ENCODE peak calls at places on chromosomes 12 and 14, in five cellular contexts. E is stomach, Y is ovary, U is osteoblast, N is uterus. X is an unnamed sample. For H3K4me1, the result is how much of the 10 kb centered on the place peaks cover.

GRCh38 chr12:52225752-52226151 is 7.3 kb upstream of the KRT7 start:
- DNase-seq in E (no peak), Y (no peak), U (no peak), N (no peak), X (peak)

GRCh38 chr14:33555710-33556350 is 395.0 kb downstream of the EGLN3 start:
- DNase-seq in E (no peak), Y (no peak), U (no peak), N (no peak), X (no peak)

GRCh38 chr12:76113800-76114757 is 29.6 kb upstream of the NAP1L1 start:
- DNase-seq in E (no peak), Y (no peak), U (peak), N (no peak), X (no peak)

GRCh38 chr14:86296173-86296572 is 766.2 kb downstream of the FLRT2 start:
- DNase-seq in E (no peak), Y (no peak), U (no peak), N (no peak), X (no peak)

GRCh38 chr12:69097619-69098368 is 141.6 kb upstream of the CPSF6 start:
- DNase-seq in E (no peak), Y (no peak), U (no peak), N (no peak), X (no peak)

GRCh38 chr12:32032205-32032810 is 73.1 kb downstream of the RESF1 start:
- DNase-seq in E (no peak), Y (no peak), U (no peak), N (no peak), X (no peak)

GRCh38 chr14:68786491-68787234 is 6.2 kb downstream of the ZFP36L1 start:
- DNase-seq in E (peak), Y (peak), U (peak), N (no peak), X (no peak)

GRCh38 chr12:64655141-64655540 is 44.8 kb downstream of the RASSF3 start:
- DNase-seq in E (no peak), Y (no peak), U (no peak), N (no peak), X (no peak)

GRCh38 chr12:93453633-93454032 is 11.9 kb upstream of the UBE2N start:
- DNase-seq in E (no peak), Y (no peak), U (peak), N (no peak), X (no peak)

GRCh38 chr12:111570090-111570961 is 28.8 kb downstream of the ATXN2 start:
- DNase-seq in E (no peak), Y (no peak), U (peak), N (no peak), X (no peak)

GRCh38 chr14:39841088-39841487 is 408.9 kb upstream of the FBXO33 start:
- DNase-seq in E (no peak), Y (no peak), U (peak), N (no peak), X (no peak)

GRCh38 chr12:65605019-65605418 is 219.3 kb upstream of the HMGA2 start:
- DNase-seq in E (no peak), Y (no peak), U (no peak), N (no peak), X (no peak)

GRCh38 chr14:57871487-57872080 is 5.7 kb upstream of the SLC35F4 start:
- DNase-seq in E (no peak), Y (no peak), U (peak), N (no peak), X (no peak)

GRCh38 chr14:72941286-72941985 is 15.2 kb downstream of the DCAF4 start:
- DNase-seq in E (no peak), Y (no peak), U (no peak), N (no peak), X (no peak)

GRCh38 chr14:88559852-88560251 is 3.0 kb upstream of the ZC3H14 start:
- DNase-seq in E (no peak), Y (no peak), U (peak), N (no peak), X (no peak)

GRCh38 chr14:55711171-55711811 is 131.3 kb downstream of the KTN1 start:
- DNase-seq in E (no peak), Y (no peak), U (no peak), N (no peak), X (no peak)

GRCh38 chr14:82872494-82872893 is 1338.8 kb upstream of the SEL1L start:
- DNase-seq in E (no peak), Y (no peak), U (no peak), N (no peak), X (no peak)

GRCh38 chr12:113647048-113647447 is 175.4 kb upstream of the LHX5 start:
- DNase-seq in E (no peak), Y (no peak), U (no peak), N (no peak), X (no peak)

GRCh38 chr12:66118240-66118891 is 12.2 kb downstream of the LLPH start:
- DNase-seq in E (no peak), Y (no peak), U (no peak), N (no peak), X (no peak)

GRCh38 chr14:30389134-30389900 is 169.6 kb upstream of the G2E3 start:
- DNase-seq in E (no peak), Y (no peak), U (peak), N (no peak), X (no peak)

GRCh38 chr12:49687941-49688340 is 19.3 kb downstream of the FMNL3 start:
- DNase-seq in E (no peak), Y (no peak), U (no peak), N (no peak), X (no peak)

DNA sequence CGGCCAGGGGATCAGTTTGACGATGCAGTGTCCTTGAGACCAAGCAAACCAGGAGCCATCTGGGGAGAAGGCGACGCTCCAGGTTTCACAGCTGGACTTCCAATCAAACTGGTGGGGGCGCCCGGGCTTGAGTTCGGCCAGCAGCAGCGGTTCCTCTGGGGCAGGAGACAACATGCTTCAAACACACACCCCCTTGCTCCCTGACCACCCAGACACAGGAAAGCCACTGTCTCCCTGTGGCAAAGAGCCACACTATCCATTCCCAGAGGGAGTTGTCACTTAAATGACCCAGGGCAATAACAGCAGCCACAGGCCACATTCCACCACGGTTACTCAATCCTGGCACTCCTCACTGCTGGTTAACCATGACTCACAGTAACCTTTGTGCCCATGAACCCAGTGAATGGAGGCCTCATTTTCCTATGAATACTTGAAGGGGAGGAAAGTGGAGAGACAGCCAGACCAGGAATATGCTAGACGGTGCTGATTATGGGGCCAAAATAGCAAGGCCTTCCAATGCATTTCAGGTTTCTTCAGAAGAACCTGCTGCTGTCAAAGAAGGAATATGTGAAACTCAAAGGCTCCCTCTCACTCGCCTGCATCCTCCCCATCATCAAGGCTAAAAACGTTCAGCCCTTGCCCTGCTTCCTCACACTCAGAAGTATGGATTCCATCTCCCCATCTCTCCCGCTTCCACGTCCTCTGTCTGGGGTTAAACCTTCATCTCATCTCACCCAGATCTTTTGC is 8.5 kb downstream of the WSB2 start:
- DNase-seq in E (peak), Y (peak), U (peak), N (peak), X (peak)
- H3K4me1 ChIP-seq in E (half or more), Y (under half), U (under half), N (under half), X (under half)

GRCh38 chr12:90163975-90164374 is 455.3 kb upstream of the ATP2B1 start:
- DNase-seq in E (no peak), Y (no peak), U (no peak), N (no peak), X (no peak)
- TF ChIP-seq CTCF in E (no peak), Y (no peak), U (peak), N (no peak), X (no peak)

DNA sequence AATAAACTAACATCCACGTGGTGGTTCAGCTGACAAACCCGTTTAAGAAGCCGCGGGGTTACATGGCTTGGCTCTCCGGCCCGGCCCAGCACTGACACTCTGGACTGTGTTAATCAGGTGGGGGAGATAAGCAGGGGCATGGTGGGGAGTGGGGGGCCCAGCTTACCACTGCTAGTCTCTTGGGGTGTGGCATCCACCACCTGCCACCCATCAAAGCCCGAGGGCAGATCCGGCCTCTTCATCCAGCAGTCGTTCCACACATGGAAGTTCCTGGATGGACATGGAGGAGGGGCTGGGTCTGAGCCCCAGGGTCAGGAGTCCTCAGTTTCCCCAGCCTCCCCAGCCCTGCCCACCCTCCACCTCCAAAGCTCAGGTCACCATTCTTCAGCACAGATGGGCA is 4.9 kb downstream of the TGM1 start:
- DNase-seq in E (no peak), Y (peak), U (no peak), N (no peak), X (no peak)
- H3K27ac ChIP-seq in E (no peak), Y (no peak), U (no peak), N (no peak), X (no peak)

GRCh38 chr14:102943454-102943853 is 21.0 kb downstream of the AMN start:
- DNase-seq in E (no peak), Y (no peak), U (peak), N (no peak), X (no peak)
- H3K4me1 ChIP-seq in E (under half), Y (under half), U (under half), N (under half), X (under half)

GRCh38 chr12:122081697-122082221 is 3.2 kb downstream of the MLXIP start:
- DNase-seq in E (no peak), Y (peak), U (peak), N (peak), X (no peak)
- TF ChIP-seq CTCF in E (no peak), Y (no peak), U (no peak), N (no peak), X (no peak)

GRCh38 chr14:102819176-102819628 is 42.0 kb downstream of the TRAF3 start:
- DNase-seq in E (peak), Y (no peak), U (no peak), N (no peak), X (no peak)
- H3K27ac ChIP-seq in E (peak), Y (no peak), U (no peak), N (no peak), X (no peak)